ENCODE peak calls at places on chromosomes 13 and 19, in five cellular contexts. M, V, A, R and G are unnamed samples.

GRCh38 chr19:53947624-53948023 is 15.1 kb upstream of the CACNG8 start:
- DNase-seq in M (no peak), V (no peak), A (no peak), R (no peak), G (no peak)

GRCh38 chr19:14031719-14032480 is at the start of gene IL27RA:
- DNase-seq in M (peak), V (no peak), A (peak), R (no peak), G (no peak)

GRCh38 chr13:41613984-41614581 is 156.7 kb downstream of the RGCC start:
- DNase-seq in M (no peak), V (peak), A (no peak), R (peak), G (no peak)

GRCh38 chr13:26867451-26868067 is 107.0 kb upstream of the GPR12 start:
- DNase-seq in M (no peak), V (no peak), A (peak), R (no peak), G (no peak)

GRCh38 chr13:54185785-54186184 is 1157.2 kb downstream of the OLFM4 start:
- DNase-seq in M (no peak), V (no peak), A (no peak), R (no peak), G (no peak)

GRCh38 chr19:18433735-18434398 is 4.1 kb downstream of the ISYNA1 start:
- DNase-seq in M (no peak), V (no peak), A (no peak), R (no peak), G (no peak)

GRCh38 chr13:109787135-109787954 is 962 bp upstream of the IRS2 start:
- DNase-seq in M (no peak), V (no peak), A (peak), R (no peak), G (no peak)

GRCh38 chr13:103031332-103031873 is 34.8 kb downstream of the SLC10A2 start:
- DNase-seq in M (no peak), V (no peak), A (no peak), R (no peak), G (no peak)

GRCh38 chr13:106117035-106117434 is 418.4 kb downstream of the EFNB2 start:
- DNase-seq in M (no peak), V (no peak), A (no peak), R (no peak), G (no peak)

GRCh38 chr19:35354898-35355297 is 3.4 kb upstream of the FFAR3 start:
- DNase-seq in M (no peak), V (no peak), A (no peak), R (no peak), G (no peak)

GRCh38 chr19:45498411-45499195 is at the start of gene PPM1N:
- DNase-seq in M (no peak), V (no peak), A (peak), R (no peak), G (no peak)

GRCh38 chr19:49212302-49212701 is 54.7 kb downstream of the TRPM4 start:
- DNase-seq in M (no peak), V (no peak), A (no peak), R (no peak), G (no peak)

GRCh38 chr19:31356587-31357314 is 7.5 kb upstream of the TSHZ3 start:
- DNase-seq in M (no peak), V (no peak), A (peak), R (no peak), G (no peak)

GRCh38 chr19:40424637-40425449 is 949 bp downstream of the SERTAD1 start:
- DNase-seq in M (no peak), V (no peak), A (peak), R (no peak), G (no peak)